ENCODE peak calls at places on chromosomes 6 and 20, in six cellular contexts. R, N, Y, I, P and V are unnamed samples.

GRCh38 chr20:44070139-44070900 is 116.7 kb downstream of the JPH2 start:
- DNase-seq in R (peak; percentile 61), N (peak; percentile 23), Y (no peak), I (no peak), P (no peak), V (no peak)

GRCh38 chr20:49938173-49939163 is 2.3 kb downstream of the RNF114 start:
- DNase-seq in R (no peak), N (peak; percentile 47), Y (peak; percentile 74), I (no peak), P (no peak), V (no peak)

GRCh38 chr20:58651823-58652605 is 931 bp downstream of the STX16 start:
- DNase-seq in R (peak; percentile 60), N (peak; percentile 66), Y (peak; percentile 71), I (peak; percentile 32), P (peak; percentile 88), V (no peak)

GRCh38 chr20:10609276-10609675 is 64.5 kb downstream of the JAG1 start:
- DNase-seq in R (no peak), N (no peak), Y (peak; percentile 92), I (peak; percentile 22), P (no peak), V (no peak)

GRCh38 chr6:31400467-31401289 is 2.7 kb upstream of the MICA start:
- DNase-seq in R (peak; percentile 63), N (peak; percentile 86), Y (peak; percentile 61), I (peak; percentile 7), P (peak; percentile 78), V (no peak)

GRCh38 chr6:132279592-132280139 is 121.6 kb downstream of the MOXD1 start:
- DNase-seq in R (peak; percentile 52), N (peak; percentile 73), Y (peak; percentile 69), I (peak; percentile 27), P (peak; percentile 64), V (peak; percentile 34)

GRCh38 chr6:142853244-142854180 is 91.5 kb downstream of the HIVEP2 start:
- DNase-seq in R (no peak), N (no peak), Y (peak; percentile 36), I (no peak), P (no peak), V (no peak)

GRCh38 chr20:40314278-40314677 is 374.8 kb downstream of the MAFB start:
- DNase-seq in R (no peak), N (no peak), Y (no peak), I (no peak), P (no peak), V (no peak)

GRCh38 chr6:43760799-43761168 is 9.2 kb upstream of the VEGFA start:
- DNase-seq in R (no peak), N (no peak), Y (no peak), I (no peak), P (no peak), V (no peak)

GRCh38 chr6:75424610-75425548 is 68.7 kb downstream of the FILIP1 start:
- DNase-seq in R (no peak), N (no peak), Y (no peak), I (peak; percentile 54), P (no peak), V (no peak)

GRCh38 chr6:119148825-119149525 is 70.5 kb upstream of the FAM184A start:
- DNase-seq in R (no peak), N (no peak), Y (peak; percentile 65), I (no peak), P (no peak), V (no peak)

GRCh38 chr20:62834967-62835730 is 18.3 kb downstream of the COL9A3 start:
- DNase-seq in R (no peak), N (no peak), Y (no peak), I (no peak), P (no peak), V (no peak)

GRCh38 chr20:49775229-49775693 is 37.4 kb upstream of the SLC9A8 start:
- DNase-seq in R (no peak), N (peak; percentile 84), Y (peak; percentile 69), I (no peak), P (no peak), V (peak; percentile 24)

GRCh38 chr6:100176951-100177710 is 183.1 kb upstream of the MCHR2 start:
- DNase-seq in R (no peak), N (no peak), Y (no peak), I (no peak), P (no peak), V (no peak)

GRCh38 chr6:100177956-100178355 is 183.9 kb upstream of the MCHR2 start:
- DNase-seq in R (no peak), N (no peak), Y (peak; percentile 88), I (no peak), P (no peak), V (no peak)

GRCh38 chr6:100175814-100176275 is 181.8 kb upstream of the MCHR2 start:
- DNase-seq in R (no peak), N (no peak), Y (peak; percentile 98), I (peak; percentile 76), P (no peak), V (peak; percentile 100)

GRCh38 chr6:100173211-100173610 is 179.2 kb upstream of the MCHR2 start:
- DNase-seq in R (no peak), N (no peak), Y (peak; percentile 60), I (no peak), P (no peak), V (no peak)

GRCh38 chr6:100176321-100176950 is 182.4 kb upstream of the MCHR2 start:
- DNase-seq in R (no peak), N (no peak), Y (peak; percentile 75), I (peak; percentile 30), P (no peak), V (peak; percentile 53)
- TF ChIP-seq CTCF in R (no peak), N (peak; percentile 10), Y (peak; percentile 60), I (peak; percentile 60), P (no peak), V (peak; percentile 59)

GRCh38 chr20:23435675-23436539 is 3.6 kb upstream of the CSTL1 start:
- DNase-seq in R (no peak), N (peak; percentile 89), Y (no peak), I (no peak), P (no peak), V (no peak)

GRCh38 chr20:23434521-23435313 is 4.8 kb upstream of the CSTL1 start:
- DNase-seq in R (no peak), N (no peak), Y (no peak), I (no peak), P (no peak), V (no peak)

GRCh38 chr20:23440004-23440403 is 519 bp downstream of the CSTL1 start:
- DNase-seq in R (no peak), N (no peak), Y (no peak), I (no peak), P (no peak), V (no peak)

GRCh38 chr20:23436681-23437080 is 2.8 kb upstream of the CSTL1 start:
- DNase-seq in R (no peak), N (no peak), Y (no peak), I (no peak), P (no peak), V (no peak)

GRCh38 chr20:23437126-23437894 is 2.2 kb upstream of the CSTL1 start:
- DNase-seq in R (no peak), N (no peak), Y (no peak), I (no peak), P (no peak), V (no peak)
- TF ChIP-seq CTCF in R (no peak), N (no peak), Y (no peak), I (no peak), P (no peak), V (no peak)

GRCh38 chr6:5583528-5583927 is 322.2 kb downstream of the FARS2 start:
- DNase-seq in R (no peak), N (no peak), Y (no peak), I (no peak), P (no peak), V (no peak)

GRCh38 chr6:5584072-5584471 is 322.8 kb downstream of the FARS2 start:
- DNase-seq in R (no peak), N (no peak), Y (peak; percentile 93), I (peak; percentile 20), P (no peak), V (peak; percentile 25)

GRCh38 chr6:5580736-5581568 is 319.6 kb downstream of the FARS2 start:
- DNase-seq in R (no peak), N (no peak), Y (no peak), I (no peak), P (peak; percentile 12), V (no peak)

GRCh38 chr6:5587648-5588047 is 326.3 kb downstream of the FARS2 start:
- DNase-seq in R (no peak), N (no peak), Y (no peak), I (no peak), P (no peak), V (no peak)

GRCh38 chr6:5582758-5583157 is 321.4 kb downstream of the FARS2 start:
- DNase-seq in R (no peak), N (no peak), Y (peak; percentile 36), I (no peak), P (no peak), V (no peak)
- TF ChIP-seq CTCF in R (no peak), N (no peak), Y (peak; percentile 28), I (no peak), P (no peak), V (peak; percentile 29)

GRCh38 chr6:108748063-108748462 is 100.2 kb upstream of the ARMC2 start:
- DNase-seq in R (no peak), N (no peak), Y (peak; percentile 21), I (no peak), P (no peak), V (no peak)

GRCh38 chr6:108745664-108746336 is 102.4 kb upstream of the ARMC2 start:
- DNase-seq in R (no peak), N (no peak), Y (no peak), I (no peak), P (no peak), V (no peak)

GRCh38 chr6:108746841-108747575 is 101.2 kb upstream of the ARMC2 start:
- DNase-seq in R (no peak), N (no peak), Y (no peak), I (no peak), P (no peak), V (no peak)

GRCh38 chr6:108744996-108745395 is 103.2 kb upstream of the ARMC2 start:
- DNase-seq in R (no peak), N (no peak), Y (no peak), I (no peak), P (no peak), V (no peak)

GRCh38 chr6:108746411-108746810 is 101.8 kb upstream of the ARMC2 start:
- DNase-seq in R (no peak), N (peak; percentile 36), Y (no peak), I (no peak), P (no peak), V (no peak)
- TF ChIP-seq CTCF in R (no peak), N (no peak), Y (no peak), I (no peak), P (no peak), V (no peak)

GRCh38 chr6:26472549-26473245 is 14.9 kb downstream of the BTN2A1 start:
- DNase-seq in R (no peak), N (no peak), Y (no peak), I (no peak), P (no peak), V (no peak)
- TF ChIP-seq CTCF in R (no peak), N (no peak), Y (no peak), I (no peak), P (no peak), V (no peak)